ENCODE peak calls at places on chromosomes 13 and 19, in six cellular contexts. B is WTC11, K is GOT3, J is adrenal gland, Q is lung, D is LHCN-M2. G is an unnamed sample.

GRCh38 chr13:112510002-112510780 is 77.8 kb downstream of the TUBGCP3 start:
- DNase-seq in B (peak), K (no peak), J (peak), Q (peak), D (peak), G (peak)

GRCh38 chr19:15934332-15935078 is at the start of gene CYP4F11:
- DNase-seq in B (no peak), K (no peak), J (peak), Q (no peak), D (peak), G (no peak)

GRCh38 chr19:30780456-30780855 is 408.3 kb downstream of the ZNF536 start:
- DNase-seq in B (no peak), K (no peak), J (no peak), Q (peak), D (no peak), G (no peak)

GRCh38 chr19:40726279-40726678 is 9.4 kb downstream of the ITPKC start:
- DNase-seq in B (no peak), K (no peak), J (no peak), Q (no peak), D (no peak), G (no peak)

GRCh38 chr13:44758595-44759221 is 182.6 kb upstream of the TSC22D1 start:
- DNase-seq in B (no peak), K (no peak), J (no peak), Q (no peak), D (peak), G (peak)

GRCh38 chr13:107866666-107867623 is 348.4 kb downstream of the LIG4 start:
- DNase-seq in B (peak), K (no peak), J (no peak), Q (no peak), D (no peak), G (no peak)

GRCh38 chr19:55157064-55157908 is at the start of gene TNNI3:
- DNase-seq in B (no peak), K (no peak), J (no peak), Q (no peak), D (no peak), G (no peak)

GRCh38 chr13:110560606-110561334 is 752 bp downstream of the RAB20 start:
- DNase-seq in B (no peak), K (no peak), J (peak), Q (peak), D (no peak), G (no peak)

GRCh38 chr19:39847525-39847924 is 1.3 kb upstream of the FBL start:
- DNase-seq in B (no peak), K (no peak), J (no peak), Q (no peak), D (no peak), G (no peak)

GRCh38 chr19:16571283-16571682 is 932 bp downstream of the SLC35E1 start:
- DNase-seq in B (no peak), K (no peak), J (no peak), Q (no peak), D (peak), G (peak)

GRCh38 chr19:41726493-41726892 is 18.1 kb downstream of the CEACAM5 start:
- DNase-seq in B (peak), K (no peak), J (no peak), Q (no peak), D (no peak), G (no peak)

G was measured in skeletal muscle cell.